ENCODE peak calls at places on chromosome 7, in eight cellular contexts. One of them, this sample, is unnamed.

GRCh38 chr7:101740981-101741725 is 76.3 kb upstream of the CUX1 start:
- DNase-seq in lung: no peak
- DNase-seq in gastrocnemius medialis: no peak
- DNase-seq in Caco-2: no peak
- DNase-seq in heart left ventricle: no peak
- DNase-seq in body of pancreas: no peak
- DNase-seq in K562: no peak
- DNase-seq in cardiac muscle cell: peak; percentile 53
- DNase-seq in this sample: no peak

GRCh38 chr7:3482147-3482921 is 181.3 kb downstream of the SDK1 start:
- DNase-seq in lung: no peak
- DNase-seq in gastrocnemius medialis: no peak
- DNase-seq in Caco-2: peak; percentile 75
- DNase-seq in heart left ventricle: no peak
- DNase-seq in body of pancreas: peak; percentile 21
- DNase-seq in K562: no peak
- DNase-seq in cardiac muscle cell: peak; percentile 58
- DNase-seq in this sample: peak; percentile 39

GRCh38 chr7:23235688-23236280 is 10.8 kb upstream of the GPNMB start:
- DNase-seq in lung: no peak
- DNase-seq in gastrocnemius medialis: peak; percentile 76
- DNase-seq in Caco-2: no peak
- DNase-seq in heart left ventricle: peak; percentile 33
- DNase-seq in body of pancreas: no peak
- DNase-seq in K562: no peak
- DNase-seq in cardiac muscle cell: peak; percentile 11
- DNase-seq in this sample: no peak

GRCh38 chr7:96718107-96719003 is 8.7 kb upstream of the SEM1 start:
- DNase-seq in lung: no peak
- DNase-seq in gastrocnemius medialis: no peak
- DNase-seq in Caco-2: no peak
- DNase-seq in heart left ventricle: no peak
- DNase-seq in body of pancreas: no peak
- DNase-seq in K562: no peak
- DNase-seq in cardiac muscle cell: no peak
- DNase-seq in this sample: no peak

GRCh38 chr7:43570688-43571365 is 12.1 kb upstream of the STK17A start:
- DNase-seq in lung: no peak
- DNase-seq in gastrocnemius medialis: no peak
- DNase-seq in Caco-2: no peak
- DNase-seq in heart left ventricle: no peak
- DNase-seq in body of pancreas: no peak
- DNase-seq in K562: no peak
- DNase-seq in cardiac muscle cell: no peak
- DNase-seq in this sample: no peak

GRCh38 chr7:155863721-155864151 is 51.5 kb upstream of the SHH start:
- DNase-seq in lung: no peak
- DNase-seq in gastrocnemius medialis: no peak
- DNase-seq in Caco-2: no peak
- DNase-seq in heart left ventricle: no peak
- DNase-seq in body of pancreas: no peak
- DNase-seq in K562: no peak
- DNase-seq in cardiac muscle cell: no peak
- DNase-seq in this sample: peak; percentile 7

GRCh38 chr7:114084381-114085312 is 165.8 kb upstream of the PPP1R3A start:
- DNase-seq in lung: peak; percentile 47
- DNase-seq in gastrocnemius medialis: peak; percentile 52
- DNase-seq in Caco-2: peak; percentile 27
- DNase-seq in heart left ventricle: peak; percentile 25
- DNase-seq in body of pancreas: peak; percentile 67
- DNase-seq in K562: no peak
- DNase-seq in cardiac muscle cell: peak; percentile 36
- DNase-seq in this sample: peak; percentile 34

GRCh38 chr7:7564323-7564780 is 2.3 kb upstream of the MIOS start:
- DNase-seq in lung: no peak
- DNase-seq in gastrocnemius medialis: no peak
- DNase-seq in Caco-2: peak; percentile 79
- DNase-seq in heart left ventricle: no peak
- DNase-seq in body of pancreas: no peak
- DNase-seq in K562: no peak
- DNase-seq in cardiac muscle cell: peak; percentile 27
- DNase-seq in this sample: no peak

GRCh38 chr7:129990403-129991192 is 37.8 kb upstream of the UBE2H start:
- DNase-seq in lung: no peak
- DNase-seq in gastrocnemius medialis: no peak
- DNase-seq in Caco-2: no peak
- DNase-seq in heart left ventricle: no peak
- DNase-seq in body of pancreas: no peak
- DNase-seq in K562: no peak
- DNase-seq in cardiac muscle cell: no peak
- DNase-seq in this sample: no peak

GRCh38 chr7:40800771-40801170 is 666.0 kb downstream of the SUGCT start:
- DNase-seq in lung: no peak
- DNase-seq in gastrocnemius medialis: peak; percentile 23
- DNase-seq in Caco-2: no peak
- DNase-seq in heart left ventricle: no peak
- DNase-seq in body of pancreas: no peak
- DNase-seq in K562: no peak
- DNase-seq in cardiac muscle cell: no peak
- DNase-seq in this sample: no peak

GRCh38 chr7:140540142-140540777 is 61.0 kb upstream of the MKRN1 start:
- DNase-seq in lung: no peak
- DNase-seq in gastrocnemius medialis: no peak
- DNase-seq in Caco-2: peak; percentile 27
- DNase-seq in heart left ventricle: no peak
- DNase-seq in body of pancreas: no peak
- DNase-seq in K562: no peak
- DNase-seq in cardiac muscle cell: no peak
- DNase-seq in this sample: no peak

GRCh38 chr7:94400022-94400421 is 5.3 kb downstream of the COL1A2 start:
- DNase-seq in lung: no peak
- DNase-seq in gastrocnemius medialis: no peak
- DNase-seq in Caco-2: no peak
- DNase-seq in heart left ventricle: no peak
- DNase-seq in body of pancreas: no peak
- DNase-seq in K562: no peak
- DNase-seq in cardiac muscle cell: peak; percentile 49
- DNase-seq in this sample: no peak

GRCh38 chr7:94397721-94398120 is 3.0 kb downstream of the COL1A2 start:
- DNase-seq in lung: no peak
- DNase-seq in gastrocnemius medialis: no peak
- DNase-seq in Caco-2: no peak
- DNase-seq in heart left ventricle: no peak
- DNase-seq in body of pancreas: no peak
- DNase-seq in K562: no peak
- DNase-seq in cardiac muscle cell: peak; percentile 47
- DNase-seq in this sample: no peak

GRCh38 chr7:94401411-94401810 is 6.7 kb downstream of the COL1A2 start:
- DNase-seq in lung: no peak
- DNase-seq in gastrocnemius medialis: no peak
- DNase-seq in Caco-2: no peak
- DNase-seq in heart left ventricle: no peak
- DNase-seq in body of pancreas: no peak
- DNase-seq in K562: no peak
- DNase-seq in cardiac muscle cell: peak; percentile 47
- DNase-seq in this sample: no peak

GRCh38 chr7:94403546-94403945 is 8.9 kb downstream of the COL1A2 start:
- DNase-seq in lung: no peak
- DNase-seq in gastrocnemius medialis: no peak
- DNase-seq in Caco-2: no peak
- DNase-seq in heart left ventricle: no peak
- DNase-seq in body of pancreas: no peak
- DNase-seq in K562: no peak
- DNase-seq in cardiac muscle cell: peak; percentile 26
- DNase-seq in this sample: no peak

GRCh38 chr7:94400643-94401042 is 5.9 kb downstream of the COL1A2 start:
- DNase-seq in lung: no peak
- DNase-seq in gastrocnemius medialis: no peak
- DNase-seq in Caco-2: no peak
- DNase-seq in heart left ventricle: no peak
- DNase-seq in body of pancreas: no peak
- DNase-seq in K562: no peak
- DNase-seq in cardiac muscle cell: peak; percentile 42
- DNase-seq in this sample: no peak
- H3K4me3 ChIP-seq in lung: no peak overlapping the region
- H3K4me3 ChIP-seq in gastrocnemius medialis: no peak overlapping the region
- H3K4me3 ChIP-seq in Caco-2: no peak overlapping the region
- H3K4me3 ChIP-seq in heart left ventricle: no peak overlapping the region
- H3K4me3 ChIP-seq in body of pancreas: no peak overlapping the region
- H3K4me3 ChIP-seq in K562: no peak overlapping the region
- H3K4me3 ChIP-seq in cardiac muscle cell: no peak overlapping the region
- H3K4me3 ChIP-seq in this sample: no peak overlapping the region

GRCh38 chr7:151087247-151088018 is 1.2 kb downstream of the AGAP3 start:
- DNase-seq in lung: no peak
- DNase-seq in gastrocnemius medialis: no peak
- DNase-seq in Caco-2: peak; percentile 70
- DNase-seq in heart left ventricle: peak; percentile 67
- DNase-seq in body of pancreas: peak; percentile 74
- DNase-seq in K562: peak; percentile 76
- DNase-seq in cardiac muscle cell: peak; percentile 70
- DNase-seq in this sample: peak; percentile 51

GRCh38 chr7:151088856-151089699 is 2.8 kb downstream of the AGAP3 start:
- DNase-seq in lung: peak; percentile 70
- DNase-seq in gastrocnemius medialis: peak; percentile 65
- DNase-seq in Caco-2: no peak
- DNase-seq in heart left ventricle: peak; percentile 81
- DNase-seq in body of pancreas: peak; percentile 84
- DNase-seq in K562: no peak
- DNase-seq in cardiac muscle cell: peak; percentile 57
- DNase-seq in this sample: peak; percentile 73

GRCh38 chr7:151086802-151087246 is 549 bp downstream of the AGAP3 start:
- DNase-seq in lung: no peak
- DNase-seq in gastrocnemius medialis: no peak
- DNase-seq in Caco-2: no peak
- DNase-seq in heart left ventricle: no peak
- DNase-seq in body of pancreas: no peak
- DNase-seq in K562: peak; percentile 48
- DNase-seq in cardiac muscle cell: peak; percentile 24
- DNase-seq in this sample: no peak

GRCh38 chr7:151089893-151090730 is 3.8 kb downstream of the AGAP3 start:
- DNase-seq in lung: no peak
- DNase-seq in gastrocnemius medialis: no peak
- DNase-seq in Caco-2: no peak
- DNase-seq in heart left ventricle: no peak
- DNase-seq in body of pancreas: peak; percentile 56
- DNase-seq in K562: no peak
- DNase-seq in cardiac muscle cell: no peak
- DNase-seq in this sample: no peak

GRCh38 chr7:151088019-151088855 is 2.0 kb downstream of the AGAP3 start:
- DNase-seq in lung: no peak
- DNase-seq in gastrocnemius medialis: no peak
- DNase-seq in Caco-2: no peak
- DNase-seq in heart left ventricle: peak; percentile 55
- DNase-seq in body of pancreas: no peak
- DNase-seq in K562: no peak
- DNase-seq in cardiac muscle cell: no peak
- DNase-seq in this sample: no peak
- H3K4me3 ChIP-seq in lung: peak overlapping the region; percentile 60
- H3K4me3 ChIP-seq in gastrocnemius medialis: peak overlapping the region; percentile 75
- H3K4me3 ChIP-seq in Caco-2: peak overlapping the region; percentile 75
- H3K4me3 ChIP-seq in heart left ventricle: peak overlapping the region; percentile 85
- H3K4me3 ChIP-seq in body of pancreas: peak overlapping the region; percentile 3
- H3K4me3 ChIP-seq in K562: peak overlapping the region; percentile 67
- H3K4me3 ChIP-seq in cardiac muscle cell: peak overlapping the region; percentile 57
- H3K4me3 ChIP-seq in this sample: peak overlapping the region; percentile 48

DNA sequence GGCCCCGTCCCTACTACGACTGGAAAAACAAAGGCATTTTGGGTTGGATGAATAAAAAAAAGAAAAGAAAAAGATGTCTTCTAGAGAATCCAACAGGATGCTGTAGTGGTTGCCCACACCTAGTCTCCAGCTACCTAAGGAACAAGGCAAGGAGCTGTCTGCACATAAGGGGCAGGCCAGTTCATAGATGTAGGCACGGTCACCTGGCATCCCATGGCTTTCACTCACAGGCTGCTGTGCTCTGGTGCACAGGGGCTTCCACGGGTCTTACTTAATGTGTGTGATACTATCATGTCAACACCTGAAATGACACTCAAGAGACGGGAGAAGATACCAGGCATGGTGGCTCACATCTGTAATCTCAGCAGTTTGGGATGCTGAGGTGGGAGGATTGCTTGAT is 978 bp downstream of the KCTD7 start:
- DNase-seq in lung: no peak
- DNase-seq in gastrocnemius medialis: no peak
- DNase-seq in Caco-2: no peak
- DNase-seq in heart left ventricle: no peak
- DNase-seq in body of pancreas: no peak
- DNase-seq in K562: no peak
- DNase-seq in cardiac muscle cell: no peak
- DNase-seq in this sample: no peak
- H3K4me3 ChIP-seq in lung: peak overlapping the region; percentile 40
- H3K4me3 ChIP-seq in gastrocnemius medialis: peak overlapping the region; percentile 82
- H3K4me3 ChIP-seq in Caco-2: peak overlapping the region; percentile 78
- H3K4me3 ChIP-seq in heart left ventricle: peak overlapping the region; percentile 72
- H3K4me3 ChIP-seq in body of pancreas: peak overlapping the region; percentile 35
- H3K4me3 ChIP-seq in K562: peak overlapping the region; percentile 67
- H3K4me3 ChIP-seq in cardiac muscle cell: peak overlapping the region; percentile 46
- H3K4me3 ChIP-seq in this sample: peak overlapping the region; percentile 86

GRCh38 chr7:2012044-2012900 is 220.5 kb downstream of the MAD1L1 start:
- DNase-seq in lung: no peak
- DNase-seq in gastrocnemius medialis: peak; percentile 10
- DNase-seq in Caco-2: no peak
- DNase-seq in heart left ventricle: no peak
- DNase-seq in body of pancreas: peak; percentile 5
- DNase-seq in K562: no peak
- DNase-seq in cardiac muscle cell: no peak
- DNase-seq in this sample: no peak

GRCh38 chr7:2014391-2015241 is 218.1 kb downstream of the MAD1L1 start:
- DNase-seq in lung: no peak
- DNase-seq in gastrocnemius medialis: peak; percentile 11
- DNase-seq in Caco-2: no peak
- DNase-seq in heart left ventricle: no peak
- DNase-seq in body of pancreas: peak; percentile 9
- DNase-seq in K562: no peak
- DNase-seq in cardiac muscle cell: no peak
- DNase-seq in this sample: no peak

GRCh38 chr7:2013381-2014311 is 219.1 kb downstream of the MAD1L1 start:
- DNase-seq in lung: no peak
- DNase-seq in gastrocnemius medialis: peak; percentile 7
- DNase-seq in Caco-2: no peak
- DNase-seq in heart left ventricle: no peak
- DNase-seq in body of pancreas: peak; percentile 5
- DNase-seq in K562: no peak
- DNase-seq in cardiac muscle cell: no peak
- DNase-seq in this sample: no peak

GRCh38 chr7:2011266-2012043 is 221.3 kb downstream of the MAD1L1 start:
- DNase-seq in lung: no peak
- DNase-seq in gastrocnemius medialis: peak; percentile 8
- DNase-seq in Caco-2: no peak
- DNase-seq in heart left ventricle: no peak
- DNase-seq in body of pancreas: peak; percentile 8
- DNase-seq in K562: no peak
- DNase-seq in cardiac muscle cell: no peak
- DNase-seq in this sample: no peak

DNA sequence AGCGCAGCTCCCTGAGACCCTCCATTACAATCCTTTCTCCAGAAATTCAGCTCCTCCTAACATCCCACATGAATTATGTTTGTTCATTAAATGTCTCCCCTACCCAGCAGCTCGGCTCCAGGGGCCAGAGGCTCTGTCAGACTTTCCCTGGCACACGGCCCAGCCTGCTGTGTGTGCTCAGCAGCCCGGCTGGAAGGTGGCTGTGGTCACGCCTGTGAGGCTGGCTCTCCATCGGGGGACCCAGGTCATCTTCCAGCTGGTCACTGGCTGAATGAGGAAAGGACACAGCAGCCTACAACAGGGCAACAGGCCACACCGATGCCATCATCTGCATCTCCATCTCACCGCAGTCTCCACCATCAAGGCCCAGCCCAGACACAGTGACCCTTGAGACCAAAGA is 219.8 kb downstream of the MAD1L1 start:
- DNase-seq in lung: no peak
- DNase-seq in gastrocnemius medialis: peak; percentile 8
- DNase-seq in Caco-2: no peak
- DNase-seq in heart left ventricle: peak; percentile 55
- DNase-seq in body of pancreas: peak; percentile 15
- DNase-seq in K562: no peak
- DNase-seq in cardiac muscle cell: peak; percentile 53
- DNase-seq in this sample: no peak
- H3K4me3 ChIP-seq in lung: no peak overlapping the region
- H3K4me3 ChIP-seq in gastrocnemius medialis: no peak overlapping the region
- H3K4me3 ChIP-seq in Caco-2: no peak overlapping the region
- H3K4me3 ChIP-seq in heart left ventricle: no peak overlapping the region
- H3K4me3 ChIP-seq in body of pancreas: no peak overlapping the region
- H3K4me3 ChIP-seq in K562: no peak overlapping the region
- H3K4me3 ChIP-seq in cardiac muscle cell: no peak overlapping the region
- H3K4me3 ChIP-seq in this sample: no peak overlapping the region

This sample was measured in testis.